ENCODE peak calls at places on chromosome 13, in six cellular contexts. N, Y, O, F, S and L are unnamed samples.

GRCh38 chr13:38686635-38687245 is at the start of gene FREM2:
- DNase-seq in N (no peak), Y (no peak), O (peak; percentile 86), F (peak; percentile 5), S (peak; percentile 33), L (peak; percentile 31)

GRCh38 chr13:46622013-46622917 is 69.3 kb downstream of the LRCH1 start:
- DNase-seq in N (no peak), Y (no peak), O (no peak), F (no peak), S (no peak), L (no peak)

GRCh38 chr13:50713849-50714248 is 129.6 kb downstream of the DLEU7 start:
- DNase-seq in N (no peak), Y (peak; percentile 46), O (no peak), F (peak; percentile 14), S (peak; percentile 78), L (no peak)

GRCh38 chr13:36945078-36945477 is 25.0 kb upstream of the SMAD9 start:
- DNase-seq in N (no peak), Y (no peak), O (no peak), F (no peak), S (no peak), L (no peak)

GRCh38 chr13:34627499-34627898 is 314.6 kb upstream of the NBEA start:
- DNase-seq in N (no peak), Y (no peak), O (no peak), F (no peak), S (no peak), L (no peak)

GRCh38 chr13:45295536-45295935 is 45.4 kb downstream of the TPT1 start:
- DNase-seq in N (no peak), Y (no peak), O (no peak), F (no peak), S (no peak), L (no peak)

GRCh38 chr13:58906329-58907007 is 1257.3 kb downstream of the DIAPH3 start:
- DNase-seq in N (no peak), Y (no peak), O (no peak), F (no peak), S (no peak), L (no peak)

GRCh38 chr13:51125495-51126226 is 14.6 kb upstream of the C13orf42 start:
- DNase-seq in N (no peak), Y (peak; percentile 62), O (no peak), F (peak; percentile 68), S (peak; percentile 84), L (no peak)

GRCh38 chr13:45769072-45769471 is 67.0 kb downstream of the CBY2 start:
- DNase-seq in N (no peak), Y (no peak), O (no peak), F (no peak), S (no peak), L (no peak)

GRCh38 chr13:45860240-45860639 is 8.7 kb upstream of the SIAH3 start:
- DNase-seq in N (no peak), Y (no peak), O (no peak), F (no peak), S (no peak), L (no peak)

GRCh38 chr13:100550433-100550832 is 38.2 kb downstream of the GGACT start:
- DNase-seq in N (no peak), Y (peak; percentile 75), O (peak; percentile 56), F (no peak), S (peak; percentile 83), L (no peak)

GRCh38 chr13:48222358-48223015 is 10.5 kb upstream of the ITM2B start:
- DNase-seq in N (no peak), Y (peak; percentile 78), O (no peak), F (no peak), S (peak; percentile 74), L (no peak)

GRCh38 chr13:72726721-72727416 is 560 bp downstream of the MZT1 start:
- DNase-seq in N (peak; percentile 14), Y (peak; percentile 10), O (peak; percentile 75), F (peak; percentile 66), S (peak; percentile 66), L (no peak)

GRCh38 chr13:113801289-113801961 is 42.4 kb downstream of the TMEM255B start:
- DNase-seq in N (no peak), Y (no peak), O (no peak), F (no peak), S (no peak), L (no peak)

GRCh38 chr13:112688560-112689497 is 1.0 kb upstream of the ATP11A start:
- DNase-seq in N (peak; percentile 47), Y (peak; percentile 16), O (no peak), F (peak; percentile 82), S (peak; percentile 46), L (no peak)

GRCh38 chr13:27954406-27954851 is 14.7 kb downstream of the CDX2 start:
- DNase-seq in N (no peak), Y (no peak), O (peak; percentile 66), F (no peak), S (peak; percentile 51), L (no peak)

GRCh38 chr13:50053844-50054243 is 38.6 kb downstream of the KCNRG start:
- DNase-seq in N (no peak), Y (no peak), O (no peak), F (no peak), S (no peak), L (no peak)

GRCh38 chr13:81610613-81611012 is 1269.7 kb upstream of the SPRY2 start:
- DNase-seq in N (no peak), Y (no peak), O (no peak), F (no peak), S (no peak), L (no peak)

GRCh38 chr13:114078501-114079451 is 53.6 kb downstream of the RASA3 start:
- DNase-seq in N (no peak), Y (peak; percentile 89), O (no peak), F (no peak), S (peak; percentile 97), L (peak; percentile 86)

GRCh38 chr13:41552031-41552430 is 94.7 kb downstream of the RGCC start:
- DNase-seq in N (no peak), Y (no peak), O (no peak), F (no peak), S (no peak), L (no peak)

GRCh38 chr13:108974686-108975085 is 345.3 kb downstream of the MYO16 start:
- DNase-seq in N (no peak), Y (no peak), O (no peak), F (no peak), S (peak; percentile 9), L (no peak)

GRCh38 chr13:36819811-36820140 is 754 bp downstream of the RFXAP start:
- DNase-seq in N (peak; percentile 5), Y (peak; percentile 28), O (no peak), F (peak; percentile 43), S (peak; percentile 52), L (no peak)

GRCh38 chr13:59734393-59734792 is 429.3 kb downstream of the DIAPH3 start:
- DNase-seq in N (no peak), Y (no peak), O (no peak), F (no peak), S (no peak), L (no peak)

GRCh38 chr13:27559714-27560113 is 60.6 kb downstream of the LNX2 start:
- DNase-seq in N (no peak), Y (no peak), O (no peak), F (no peak), S (no peak), L (no peak)

GRCh38 chr13:73607489-73608156 is 526.6 kb downstream of the KLF12 start:
- DNase-seq in N (no peak), Y (no peak), O (no peak), F (no peak), S (no peak), L (no peak)

GRCh38 chr13:27261376-27261775 is 9.3 kb upstream of the RASL11A start:
- DNase-seq in N (no peak), Y (no peak), O (no peak), F (no peak), S (no peak), L (no peak)

GRCh38 chr13:109998808-109999528 is 212.6 kb upstream of the IRS2 start:
- DNase-seq in N (no peak), Y (peak; percentile 85), O (no peak), F (no peak), S (peak; percentile 84), L (peak; percentile 97)

GRCh38 chr13:50909605-50910482 is at the start of gene RNASEH2B:
- DNase-seq in N (peak; percentile 48), Y (peak; percentile 50), O (peak; percentile 77), F (peak; percentile 78), S (peak; percentile 77), L (no peak)

GRCh38 chr13:43307921-43308433 is 284.6 kb downstream of the DNAJC15 start:
- DNase-seq in N (no peak), Y (peak; percentile 80), O (no peak), F (no peak), S (peak; percentile 81), L (no peak)

GRCh38 chr13:77584111-77584510 is 48.6 kb downstream of the SCEL start:
- DNase-seq in N (no peak), Y (no peak), O (no peak), F (no peak), S (no peak), L (no peak)

GRCh38 chr13:24165746-24166145 is 5.2 kb downstream of the SPATA13 start:
- DNase-seq in N (no peak), Y (peak; percentile 11), O (no peak), F (no peak), S (peak; percentile 86), L (no peak)

GRCh38 chr13:67086260-67086659 is 143.9 kb downstream of the PCDH9 start:
- DNase-seq in N (no peak), Y (no peak), O (no peak), F (no peak), S (no peak), L (no peak)

GRCh38 chr13:98556968-98557591 is 19.8 kb downstream of the STK24 start:
- DNase-seq in N (no peak), Y (no peak), O (no peak), F (peak; percentile 37), S (peak; percentile 89), L (no peak)

GRCh38 chr13:79735228-79735627 is 254.3 kb downstream of the NDFIP2 start:
- DNase-seq in N (no peak), Y (peak; percentile 61), O (no peak), F (no peak), S (peak; percentile 44), L (no peak)

GRCh38 chr13:94362411-94362909 is 117.0 kb downstream of the DCT start:
- DNase-seq in N (peak; percentile 21), Y (peak; percentile 94), O (no peak), F (peak; percentile 76), S (peak; percentile 95), L (peak; percentile 24)

GRCh38 chr13:72820156-72820897 is 38.4 kb downstream of the PIBF1 start:
- DNase-seq in N (no peak), Y (peak; percentile 50), O (no peak), F (no peak), S (peak; percentile 83), L (no peak)